ENCODE peak calls at places on chromosomes 2 and 18, in five cellular contexts. N is breast epithelium, L is renal cortical epithelial cell, A is glomerular endothelial cell, G is HuH-7.5. K is an unnamed sample.

GRCh38 chr2:43293744-43294695 is 67.6 kb upstream of the ZFP36L2 start:
- DNase-seq in G (peak; percentile 76), L (peak; percentile 100), N (peak; percentile 47), A (peak; percentile 70), K (peak; percentile 96)

GRCh38 chr2:157841485-157841884 is 34.6 kb downstream of the ACVR1 start:
- DNase-seq in N (no peak), G (no peak), L (no peak), A (no peak), K (no peak)

GRCh38 chr18:73758446-73758845 is 389.2 kb downstream of the FBXO15 start:
- DNase-seq in L (no peak), A (no peak), G (no peak), N (no peak), K (no peak)

GRCh38 chr2:219335373-219335786 is 2.8 kb upstream of the RESP18 start:
- DNase-seq in L (peak; percentile 17), G (no peak), A (no peak), N (no peak), K (peak; percentile 42)

GRCh38 chr2:109128466-109129355 is at the start of gene SH3RF3:
- DNase-seq in G (peak; percentile 56), N (no peak), A (no peak), L (no peak), K (peak; percentile 57)

GRCh38 chr2:235302263-235302662 is 191.6 kb upstream of the AGAP1 start:
- DNase-seq in N (no peak), A (no peak), G (no peak), L (peak; percentile 27), K (no peak)

GRCh38 chr18:31658670-31659573 is 25.5 kb downstream of the B4GALT6 start:
- DNase-seq in N (no peak), L (peak; percentile 36), G (no peak), A (no peak), K (peak; percentile 76)

GRCh38 chr2:84556190-84556589 is 39.9 kb downstream of the DNAH6 start:
- DNase-seq in N (no peak), G (no peak), A (no peak), L (no peak), K (no peak)

GRCh38 chr2:198004173-198004572 is 199.8 kb downstream of the PLCL1 start:
- DNase-seq in N (no peak), L (peak; percentile 57), A (no peak), G (no peak), K (peak; percentile 61)

GRCh38 chr2:94984964-94985575 is 40.4 kb upstream of the MAL start:
- DNase-seq in L (peak; percentile 54), A (no peak), G (no peak), N (peak; percentile 17), K (peak; percentile 81)

GRCh38 chr2:150859162-150859561 is 371.7 kb upstream of the RND3 start:
- DNase-seq in L (no peak), G (no peak), N (no peak), A (no peak), K (no peak)

GRCh38 chr2:181258761-181259160 is 198.4 kb upstream of the ITGA4 start:
- DNase-seq in G (no peak), L (peak; percentile 66), A (no peak), N (no peak), K (peak; percentile 82)

GRCh38 chr2:232322560-232323327 is 55.8 kb upstream of the ALPP start:
- DNase-seq in L (no peak), N (no peak), A (no peak), G (no peak), K (no peak)

GRCh38 chr2:38213619-38214018 is 137.7 kb upstream of the CYP1B1 start:
- DNase-seq in L (no peak), G (no peak), N (no peak), A (no peak), K (no peak)

GRCh38 chr2:32838418-32838817 is 108.3 kb upstream of the LTBP1 start:
- DNase-seq in L (no peak), A (no peak), G (no peak), N (no peak), K (no peak)

GRCh38 chr2:207354466-207354865 is 175.3 kb upstream of the CREB1 start:
- DNase-seq in G (no peak), N (no peak), A (no peak), L (no peak), K (no peak)

GRCh38 chr2:176637497-176638166 is 368.4 kb downstream of the MTX2 start:
- DNase-seq in G (peak; percentile 47), N (no peak), A (no peak), L (peak; percentile 47), K (peak; percentile 77)

GRCh38 chr18:61833978-61834377 is 58.8 kb downstream of the RNF152 start:
- DNase-seq in N (no peak), A (no peak), L (no peak), G (no peak), K (no peak)

GRCh38 chr18:11500153-11501122 is 109.0 kb upstream of the SLC35G4 start:
- DNase-seq in L (peak; percentile 99), A (no peak), G (peak; percentile 57), N (peak; percentile 67), K (peak; percentile 99)

GRCh38 chr2:112163541-112163981 is 25.4 kb downstream of the FBLN7 start:
- DNase-seq in N (no peak), L (no peak), A (no peak), G (no peak), K (peak; percentile 27)

GRCh38 chr2:30629866-30630265 is 177.4 kb downstream of the CAPN13 start:
- DNase-seq in A (no peak), N (no peak), L (peak; percentile 54), G (no peak), K (peak; percentile 65)

GRCh38 chr18:8798996-8799395 is 93.6 kb downstream of the MTCL1 start:
- DNase-seq in N (no peak), G (no peak), L (no peak), A (no peak), K (peak; percentile 54)

GRCh38 chr2:164879901-164880535 is 38.4 kb upstream of the COBLL1 start:
- DNase-seq in A (no peak), L (no peak), G (no peak), N (no peak), K (no peak)

GRCh38 chr2:237113026-237113810 is 27.5 kb downstream of the COPS8 start:
- DNase-seq in A (no peak), N (no peak), G (no peak), L (no peak), K (no peak)

GRCh38 chr2:72024451-72025175 is 123.0 kb downstream of the CYP26B1 start:
- DNase-seq in L (no peak), A (no peak), N (no peak), G (no peak), K (no peak)

GRCh38 chr18:6355789-6356589 is 58.7 kb downstream of the L3MBTL4 start:
- DNase-seq in A (no peak), G (no peak), L (peak; percentile 80), N (no peak), K (peak; percentile 94)

GRCh38 chr2:45992021-45992745 is 305.0 kb upstream of the EPAS1 start:
- DNase-seq in N (peak; percentile 77), G (peak; percentile 58), L (peak; percentile 75), A (no peak), K (peak; percentile 74)

GRCh38 chr2:11583203-11583752 is 49.4 kb downstream of the GREB1 start:
- DNase-seq in N (no peak), L (no peak), G (no peak), A (no peak), K (no peak)

GRCh38 chr2:68185541-68186164 is 28.0 kb downstream of the PNO1 start:
- DNase-seq in G (peak; percentile 6), A (no peak), N (no peak), L (peak; percentile 27), K (peak; percentile 43)